ENCODE peak calls at places on chromosomes 3 and 15, in eight cellular contexts. B, J, X, U, D, A, G and Q are unnamed samples.

GRCh38 chr3:65914740-65915366 is 123.9 kb downstream of the MAGI1 start:
- DNase-seq in U (no peak), A (no peak), B (no peak), D (no peak), X (no peak), J (no peak), G (no peak), Q (no peak)

GRCh38 chr3:3189961-3190360 is 10.5 kb upstream of the CRBN start:
- DNase-seq in A (no peak), X (no peak), G (no peak), J (no peak), B (no peak), D (no peak), U (no peak), Q (no peak)

GRCh38 chr3:101319531-101319930 is 844 bp downstream of the IMPG2 start:
- DNase-seq in U (no peak), X (no peak), G (no peak), A (no peak), D (no peak), J (no peak), B (no peak), Q (no peak)

GRCh38 chr3:148532326-148532725 is 165.4 kb upstream of the AGTR1 start:
- DNase-seq in G (no peak), B (no peak), U (no peak), A (no peak), D (peak; percentile 50), X (no peak), J (no peak), Q (no peak)

GRCh38 chr3:104291878-104292277 is 1074.8 kb upstream of the ALCAM start:
- DNase-seq in J (no peak), X (no peak), D (peak; percentile 12), A (no peak), B (no peak), U (no peak), G (no peak), Q (no peak)

GRCh38 chr3:66812126-66812525 is 186.0 kb upstream of the KBTBD8 start:
- DNase-seq in J (no peak), X (no peak), A (no peak), G (no peak), U (no peak), B (no peak), D (peak; percentile 17), Q (no peak)

GRCh38 chr3:172751188-172751571 is 654 bp downstream of the ECT2 start:
- DNase-seq in G (no peak), U (no peak), D (peak; percentile 4), X (no peak), B (peak; percentile 15), J (no peak), A (no peak), Q (no peak)

GRCh38 chr3:9198805-9199386 is 50.5 kb downstream of the SRGAP3 start:
- DNase-seq in X (no peak), D (no peak), J (no peak), G (no peak), B (no peak), U (no peak), A (no peak), Q (no peak)

GRCh38 chr15:63931556-63931955 is 97.8 kb upstream of the HERC1 start:
- DNase-seq in B (no peak), D (no peak), X (no peak), A (no peak), U (no peak), G (no peak), J (no peak), Q (no peak)

GRCh38 chr3:32376098-32376497 is 15.6 kb upstream of the CMTM7 start:
- DNase-seq in U (peak; percentile 23), X (no peak), A (no peak), J (no peak), D (peak; percentile 21), G (no peak), B (no peak), Q (no peak)

GRCh38 chr3:165191476-165191875 is 4.7 kb downstream of the SLITRK3 start:
- DNase-seq in B (no peak), J (no peak), A (no peak), X (no peak), U (no peak), G (no peak), D (no peak), Q (no peak)

GRCh38 chr15:64630403-64631107 is 144.8 kb downstream of the RBPMS2 start:
- DNase-seq in B (no peak), X (no peak), G (no peak), A (no peak), D (no peak), U (no peak), J (no peak), Q (no peak)

GRCh38 chr15:32706704-32707103 is 11.1 kb upstream of the GREM1 start:
- DNase-seq in A (no peak), B (no peak), X (no peak), U (peak; percentile 70), G (no peak), D (peak; percentile 70), J (no peak), Q (no peak)

GRCh38 chr3:17577795-17578520 is 164.5 kb downstream of the TBC1D5 start:
- DNase-seq in A (no peak), B (no peak), D (no peak), U (peak; percentile 34), J (no peak), G (no peak), X (no peak), Q (no peak)

GRCh38 chr15:66993874-66994696 is 71.3 kb upstream of the SMAD3 start:
- DNase-seq in G (no peak), A (no peak), B (no peak), D (no peak), U (no peak), X (no peak), J (no peak), Q (no peak)

GRCh38 chr15:98528056-98528725 is 120.1 kb upstream of the IGF1R start:
- DNase-seq in J (no peak), A (no peak), D (no peak), G (no peak), X (no peak), B (no peak), U (no peak), Q (no peak)

GRCh38 chr15:62497356-62497755 is 332.3 kb upstream of the C2CD4B start:
- DNase-seq in D (no peak), A (no peak), J (no peak), X (no peak), B (no peak), U (peak; percentile 34), G (no peak), Q (no peak)

GRCh38 chr3:151308089-151308488 is 8.5 kb downstream of the GPR87 start:
- DNase-seq in B (no peak), J (no peak), A (no peak), D (no peak), U (no peak), G (no peak), X (no peak), Q (no peak)

GRCh38 chr3:143267984-143268383 is 148.4 kb downstream of the CHST2 start:
- DNase-seq in B (no peak), X (no peak), U (no peak), J (no peak), D (peak; percentile 25), G (no peak), A (no peak), Q (no peak)

DNA sequence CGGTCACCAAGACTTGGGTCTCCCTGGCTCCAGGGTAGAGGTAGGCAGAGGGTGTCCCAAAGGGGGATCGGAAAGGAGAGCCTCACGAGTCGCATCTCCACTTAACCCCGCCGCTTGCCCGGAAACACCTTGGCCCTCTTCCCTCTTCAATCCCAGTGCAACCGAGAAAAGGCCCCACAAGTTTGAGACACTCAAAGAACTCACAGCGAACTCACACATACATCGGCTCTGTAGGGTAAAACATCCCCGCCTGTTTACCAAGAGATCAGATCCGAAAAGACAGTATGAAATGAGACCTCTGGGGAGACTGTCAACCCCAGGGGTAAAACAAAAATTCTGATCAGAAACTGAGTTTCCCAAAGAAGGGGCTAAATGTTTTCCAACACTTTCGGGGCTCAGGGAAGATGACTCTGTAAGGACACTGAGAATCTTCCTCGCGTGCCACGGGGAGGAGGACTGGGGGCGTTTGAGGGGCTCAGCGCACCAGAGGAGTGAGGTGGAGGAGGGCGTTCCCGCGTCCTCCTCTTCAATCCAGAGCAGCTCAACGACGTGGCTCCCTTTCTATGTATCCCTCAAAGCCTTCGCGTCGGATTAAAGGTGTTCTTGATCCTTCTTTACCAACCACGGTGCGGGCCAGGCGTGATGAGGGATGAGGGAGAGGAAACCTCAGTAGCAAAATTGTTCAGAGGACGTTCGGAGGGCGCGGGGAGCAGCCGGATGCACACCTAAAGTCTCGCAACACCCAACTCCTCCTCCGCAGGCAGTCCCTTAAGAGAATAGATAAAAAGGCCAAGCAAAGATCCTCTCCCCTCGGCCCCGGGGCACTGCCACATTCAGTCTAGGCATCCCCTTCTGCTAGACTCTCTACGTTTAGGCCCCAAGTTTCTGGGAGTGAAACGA is 3.7 kb downstream of the WNT5A start:
- DNase-seq in U (no peak), J (no peak), B (no peak), X (no peak), D (no peak), A (no peak), G (no peak), Q (no peak)
- TF ChIP-seq CTCF in U (no peak), J (no peak), B (no peak), X (no peak), D (no peak), A (no peak), G (no peak), Q (no peak)

DNA sequence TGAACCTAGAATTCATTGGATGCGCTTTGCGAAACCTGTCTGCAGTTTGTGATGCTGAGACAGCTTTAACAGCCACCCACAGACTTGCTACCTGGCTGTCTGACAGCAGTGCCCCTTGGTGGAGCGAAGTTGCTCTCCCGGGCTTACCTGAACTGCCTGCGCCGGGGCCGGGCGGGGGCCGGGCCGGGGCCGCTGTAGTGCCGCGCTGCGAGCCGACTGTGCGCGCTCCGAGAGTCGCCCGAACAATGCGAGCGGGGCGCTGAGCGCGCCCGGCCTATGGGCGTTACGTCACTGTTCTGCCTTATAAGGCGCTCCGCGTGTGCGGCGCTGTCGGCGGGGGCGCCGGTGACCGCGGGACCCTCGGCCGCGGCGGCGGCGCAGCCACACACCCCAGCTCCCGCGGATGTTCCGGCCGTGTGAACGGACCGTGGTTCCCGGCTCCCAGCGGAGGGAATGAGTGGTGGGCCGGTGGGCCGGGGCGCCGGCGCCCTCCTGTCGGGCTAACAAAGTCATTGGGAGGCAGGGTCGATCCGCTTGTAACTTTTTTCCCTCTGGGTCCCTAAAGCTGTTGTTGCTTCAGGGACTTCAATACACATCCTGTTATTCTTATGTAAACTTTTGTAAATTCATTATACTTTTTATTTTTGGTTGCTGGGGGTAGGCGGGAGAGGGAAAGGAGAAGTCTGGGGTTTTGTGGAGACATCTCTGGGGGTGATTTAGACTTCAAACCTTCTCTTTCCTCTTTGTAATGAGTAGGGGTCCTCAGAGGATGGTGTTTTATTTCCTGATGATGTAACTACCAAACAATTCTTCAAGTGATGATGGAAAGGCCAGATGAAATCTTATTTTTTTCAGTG is 58.5 kb downstream of the CMSS1 start:
- DNase-seq in U (no peak), G (peak; percentile 85), D (peak; percentile 75), B (peak; percentile 86), X (peak; percentile 20), A (peak; percentile 94), J (peak; percentile 71), Q (peak; percentile 69)
- TF ChIP-seq CTCF in U (no peak), G (peak; percentile 29), D (no peak), B (no peak), X (no peak), A (peak; percentile 17), J (no peak), Q (peak; percentile 30)

GRCh38 chr3:95775486-95776094 is 1038.8 kb upstream of the EPHA6 start:
- DNase-seq in A (no peak), U (no peak), X (no peak), B (no peak), J (no peak), G (no peak), D (no peak), Q (no peak)
- TF ChIP-seq CTCF in A (no peak), U (no peak), X (no peak), B (no peak), J (no peak), G (no peak), D (no peak), Q (no peak)

GRCh38 chr3:183159319-183159718 is 3.2 kb downstream of the LAMP3 start:
- DNase-seq in A (no peak), X (peak; percentile 14), U (no peak), J (peak; percentile 45), D (no peak), B (no peak), G (no peak), Q (no peak)
- TF ChIP-seq CTCF in A (no peak), X (no peak), U (no peak), J (peak; percentile 55), D (peak; percentile 60), B (no peak), G (no peak), Q (peak; percentile 9)